ENCODE peak calls at places on chromosomes 4 and X, in six cellular contexts. Y is NCI-H1436, V is NCI-H446, L is iris pigment epithelial cell, M is T-helper 9 cell, I is omental fat pad. C is an unnamed sample.

GRCh38 chr4:39043697-39044363 is 11.6 kb upstream of the TMEM156 start:
- DNase-seq in L (peak), V (no peak), Y (no peak), I (no peak), M (no peak), C (peak)

GRCh38 chrX:107982356-107982755 is at the start of gene TEX13B:
- DNase-seq in L (no peak), I (no peak), M (no peak), Y (no peak), V (no peak), C (no peak)

GRCh38 chrX:7270018-7270417 is 122.1 kb upstream of the PUDP start:
- DNase-seq in Y (no peak), M (no peak), L (peak), I (no peak), V (no peak), C (no peak)

GRCh38 chr4:110361921-110362320 is 114.0 kb upstream of the ENPEP start:
- DNase-seq in Y (no peak), I (no peak), M (no peak), L (peak), V (no peak), C (no peak)

GRCh38 chr4:4182835-4183568 is 43.7 kb downstream of the OTOP1 start:
- DNase-seq in M (no peak), Y (no peak), I (no peak), L (peak), V (no peak), C (peak)

GRCh38 chr4:41057456-41057855 is 156.9 kb downstream of the APBB2 start:
- DNase-seq in L (peak), I (no peak), Y (no peak), V (no peak), M (no peak), C (no peak)

GRCh38 chrX:128518508-128518907 is 466.3 kb upstream of the ACTRT1 start:
- DNase-seq in M (no peak), I (no peak), V (no peak), L (peak), Y (peak), C (peak)

GRCh38 chr4:146059153-146059552 is 116.4 kb upstream of the LSM6 start:
- DNase-seq in Y (no peak), M (no peak), I (no peak), V (no peak), L (no peak), C (peak)

GRCh38 chr4:79823148-79823763 is 249.8 kb downstream of the ANTXR2 start:
- DNase-seq in Y (no peak), M (no peak), L (peak), V (no peak), I (no peak), C (no peak)